ENCODE peak calls at places on chromosome 12, in seven cellular contexts. S is IMR-90; W is Right ventricle myocardium superior; D is EH; X is body of pancreas; C is cardiac muscle cell; A is CD8-positive, alpha-beta T cell. H is an unnamed sample.

GRCh38 chr12:42030588-42030987 is 114.1 kb downstream of the GXYLT1 start:
- DNase-seq in S (no peak), W (no peak), D (no peak), X (no peak), C (no peak), A (no peak), H (no peak)

GRCh38 chr12:124569375-124570148 is 2.1 kb upstream of the NCOR2 start:
- DNase-seq in S (no peak), W (peak), D (no peak), X (no peak), C (no peak), A (no peak), H (no peak)

GRCh38 chr12:80099259-80099658 is at the start of gene OTOGL:
- DNase-seq in S (peak), W (no peak), D (no peak), X (no peak), C (no peak), A (no peak), H (no peak)

GRCh38 chr12:24222968-24223367 is 273.5 kb upstream of the SOX5 start:
- DNase-seq in S (peak), W (no peak), D (peak), X (no peak), C (no peak), A (no peak), H (no peak)

GRCh38 chr12:101414533-101415119 is 7.1 kb upstream of the ARL1 start:
- DNase-seq in S (peak), W (no peak), D (peak), X (peak), C (peak), A (no peak), H (peak)

GRCh38 chr12:87922721-87923120 is 106.5 kb downstream of the C12orf50 start:
- DNase-seq in S (peak), W (no peak), D (no peak), X (no peak), C (no peak), A (no peak), H (no peak)

GRCh38 chr12:2957816-2958431 is 1.3 kb upstream of the TEAD4 start:
- DNase-seq in S (no peak), W (no peak), D (no peak), X (no peak), C (no peak), A (no peak), H (no peak)

GRCh38 chr12:113403435-113404415 is at the start of gene SDS:
- DNase-seq in S (peak), W (peak), D (peak), X (peak), C (no peak), A (no peak), H (peak)

GRCh38 chr12:13000935-13001724 is 1.1 kb upstream of the HEBP1 start:
- DNase-seq in S (peak), W (peak), D (peak), X (peak), C (peak), A (peak), H (peak)

GRCh38 chr12:10113085-10113484 is 14.3 kb upstream of the CLEC1A start:
- DNase-seq in S (peak), W (no peak), D (peak), X (no peak), C (no peak), A (no peak), H (no peak)